ENCODE peak calls at places on chromosomes 16 and 17, in seven cellular contexts. R is GM23338; A is GM23248; S is neural progenitor cell; B is effector memory CD4-positive, alpha-beta T cell; M is cardiac muscle cell; D is keratinocyte. P is an unnamed sample.

GRCh38 chr16:2980227-2981176 is at the start of gene PKMYT1:
- DNase-seq in R (peak; percentile 90), A (peak; percentile 97), S (peak; percentile 96), B (peak; percentile 89), M (peak; percentile 89), D (no peak), P (no peak)

GRCh38 chr16:14302031-14302398 is 230.9 kb downstream of the MRTFB start:
- DNase-seq in R (peak; percentile 69), A (peak; percentile 91), S (peak; percentile 82), B (no peak), M (peak; percentile 86), D (no peak), P (no peak)

GRCh38 chr16:89506791-89507191 is 1.4 kb upstream of the SPG7 start:
- DNase-seq in R (no peak), A (peak; percentile 45), S (no peak), B (no peak), M (peak; percentile 19), D (no peak), P (no peak)

GRCh38 chr17:74872313-74873035 is at the start of gene FDXR:
- DNase-seq in R (no peak), A (no peak), S (no peak), B (no peak), M (no peak), D (no peak), P (no peak)

GRCh38 chr17:65656390-65657250 is 95.2 kb upstream of the AXIN2 start:
- DNase-seq in R (no peak), A (peak; percentile 43), S (no peak), B (no peak), M (peak; percentile 31), D (no peak), P (no peak)

GRCh38 chr16:86517652-86518258 is 7.4 kb downstream of the FOXF1 start:
- DNase-seq in R (peak; percentile 80), A (peak; percentile 81), S (peak; percentile 80), B (no peak), M (peak; percentile 78), D (no peak), P (no peak)

GRCh38 chr16:85720319-85720637 is 30.6 kb downstream of the C16orf74 start:
- DNase-seq in R (no peak), A (peak; percentile 15), S (no peak), B (no peak), M (no peak), D (peak; percentile 44), P (peak; percentile 52)

GRCh38 chr17:32504166-32504990 is 17.6 kb downstream of the CDK5R1 start:
- DNase-seq in R (no peak), A (peak; percentile 31), S (no peak), B (no peak), M (no peak), D (no peak), P (no peak)

GRCh38 chr16:22814330-22815105 is 556 bp downstream of the HS3ST2 start:
- DNase-seq in R (peak; percentile 76), A (no peak), S (peak; percentile 70), B (no peak), M (no peak), D (no peak), P (no peak)

GRCh38 chr17:39867891-39868553 is at the start of gene ZPBP2:
- DNase-seq in R (peak; percentile 58), A (peak; percentile 4), S (no peak), B (peak; percentile 64), M (no peak), D (no peak), P (no peak)

GRCh38 chr17:39867084-39867890 is 715 bp upstream of the ZPBP2 start:
- DNase-seq in R (no peak), A (no peak), S (no peak), B (no peak), M (no peak), D (no peak), P (no peak)

GRCh38 chr17:39868554-39868942 is 546 bp downstream of the ZPBP2 start:
- DNase-seq in R (no peak), A (no peak), S (no peak), B (no peak), M (no peak), D (no peak), P (no peak)

GRCh38 chr17:39872700-39873099 is 4.7 kb downstream of the ZPBP2 start:
- DNase-seq in R (peak; percentile 8), A (peak; percentile 78), S (no peak), B (no peak), M (peak; percentile 39), D (no peak), P (no peak)

GRCh38 chr17:39870776-39871175 is 2.8 kb downstream of the ZPBP2 start:
- DNase-seq in R (no peak), A (no peak), S (no peak), B (no peak), M (no peak), D (no peak), P (no peak)
- H3K27ac ChIP-seq in R (no peak overlapping the region), A (no peak overlapping the region), S (no peak overlapping the region), B (no peak overlapping the region), M (no peak overlapping the region), D (no peak overlapping the region), P (no peak overlapping the region)

GRCh38 chr17:62708587-62708986 is 81.1 kb downstream of the MRC2 start:
- DNase-seq in R (no peak), A (peak; percentile 35), S (no peak), B (no peak), M (no peak), D (no peak), P (no peak)

GRCh38 chr17:62705116-62705515 is 77.6 kb downstream of the MRC2 start:
- DNase-seq in R (no peak), A (no peak), S (peak; percentile 30), B (no peak), M (peak; percentile 37), D (no peak), P (no peak)

GRCh38 chr17:62707425-62707739 is 79.9 kb downstream of the MRC2 start:
- DNase-seq in R (no peak), A (no peak), S (no peak), B (no peak), M (no peak), D (no peak), P (no peak)

GRCh38 chr17:62705781-62706597 is 78.5 kb downstream of the MRC2 start:
- DNase-seq in R (peak; percentile 64), A (no peak), S (peak; percentile 74), B (no peak), M (peak; percentile 56), D (no peak), P (no peak)

GRCh38 chr17:62706598-62707424 is 79.3 kb downstream of the MRC2 start:
- DNase-seq in R (no peak), A (no peak), S (no peak), B (no peak), M (no peak), D (no peak), P (no peak)
- H3K27ac ChIP-seq in R (no peak overlapping the region), A (no peak overlapping the region), S (no peak overlapping the region), B (no peak overlapping the region), M (no peak overlapping the region), D (no peak overlapping the region), P (no peak overlapping the region)

GRCh38 chr16:4283939-4284338 is 11.1 kb upstream of the TFAP4 start:
- DNase-seq in R (no peak), A (peak; percentile 55), S (no peak), B (no peak), M (no peak), D (no peak), P (no peak)
- H3K27ac ChIP-seq in R (no peak overlapping the region), A (no peak overlapping the region), S (no peak overlapping the region), B (no peak overlapping the region), M (no peak overlapping the region), D (no peak overlapping the region), P (no peak overlapping the region)

GRCh38 chr16:73040735-73041402 is 7.1 kb downstream of the ZFHX3 start:
- DNase-seq in R (no peak), A (no peak), S (no peak), B (no peak), M (no peak), D (no peak), P (no peak)

GRCh38 chr16:73040136-73040535 is 7.8 kb downstream of the ZFHX3 start:
- DNase-seq in R (peak; percentile 95), A (no peak), S (peak; percentile 57), B (no peak), M (no peak), D (no peak), P (no peak)

GRCh38 chr16:73043828-73044493 is 4.0 kb downstream of the ZFHX3 start:
- DNase-seq in R (no peak), A (peak; percentile 60), S (no peak), B (no peak), M (no peak), D (no peak), P (no peak)

GRCh38 chr16:73041644-73042043 is 6.3 kb downstream of the ZFHX3 start:
- DNase-seq in R (no peak), A (no peak), S (no peak), B (no peak), M (no peak), D (no peak), P (no peak)

DNA sequence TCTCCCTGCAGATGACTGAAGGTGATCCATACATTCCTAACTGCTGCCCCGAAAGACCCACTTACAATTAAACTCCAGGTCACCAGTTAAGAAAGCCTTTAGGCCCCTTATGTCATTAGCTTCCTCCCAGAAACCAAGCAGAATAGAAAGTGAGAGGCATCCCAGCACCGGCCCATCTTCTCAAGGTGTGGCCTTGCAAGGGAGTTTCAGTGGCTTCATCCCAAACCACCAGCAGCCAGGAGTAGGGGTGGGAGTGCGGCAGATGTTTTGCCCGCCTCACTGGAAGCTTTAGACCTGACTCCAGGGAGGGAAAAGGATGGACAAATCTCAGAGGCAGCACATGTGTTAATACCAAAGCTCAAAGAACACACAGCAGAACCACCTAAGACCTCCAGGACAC is 5.1 kb downstream of the ZFHX3 start:
- DNase-seq in R (no peak), A (no peak), S (no peak), B (no peak), M (no peak), D (no peak), P (no peak)
- H3K27ac ChIP-seq in R (no peak overlapping the region), A (no peak overlapping the region), S (no peak overlapping the region), B (no peak overlapping the region), M (peak overlapping the region; percentile 74), D (no peak overlapping the region), P (no peak overlapping the region)

GRCh38 chr16:88306860-88307545 is 75.8 kb upstream of the ZNF469 start:
- DNase-seq in R (no peak), A (peak; percentile 95), S (no peak), B (no peak), M (peak; percentile 96), D (no peak), P (no peak)
- H3K27ac ChIP-seq in R (no peak overlapping the region), A (peak overlapping the region; percentile 92), S (no peak overlapping the region), B (no peak overlapping the region), M (no peak overlapping the region), D (no peak overlapping the region), P (no peak overlapping the region)

P was measured in epithelial cell of prostate.